ENCODE peak calls at places on chromosomes 5 and 9, in four cellular contexts. G, D, I and U are unnamed samples.

GRCh38 chr5:123517479-123517878 is 5.5 kb downstream of the CSNK1G3 start:
- DNase-seq in D (no peak), I (no peak), G (no peak), U (no peak)

GRCh38 chr9:86591472-86591871 is 237.3 kb upstream of the TUT7 start:
- DNase-seq in G (no peak), D (no peak), I (no peak), U (no peak)

GRCh38 chr5:31585519-31586270 is 53.2 kb upstream of the PDZD2 start:
- DNase-seq in D (no peak), I (no peak), G (no peak), U (no peak)

GRCh38 chr5:138955672-138956295 is 80.6 kb upstream of the LRRTM2 start:
- DNase-seq in G (no peak), I (no peak), D (no peak), U (no peak)

GRCh38 chr9:36560813-36561212 is 11.9 kb upstream of the MELK start:
- DNase-seq in I (no peak), D (no peak), G (no peak), U (no peak)

GRCh38 chr5:107919969-107920368 is 249.2 kb upstream of the EFNA5 start:
- DNase-seq in D (no peak), G (no peak), I (no peak), U (no peak)

GRCh38 chr5:132263548-132264261 is 6.2 kb downstream of the PDLIM4 start:
- DNase-seq in G (no peak), D (peak), I (peak), U (peak)

GRCh38 chr9:93010696-93011095 is 47.8 kb upstream of the SUSD3 start:
- DNase-seq in I (no peak), G (no peak), D (no peak), U (no peak)

GRCh38 chr9:23674016-23674585 is 151.9 kb downstream of the ELAVL2 start:
- DNase-seq in D (no peak), I (no peak), G (no peak), U (no peak)

GRCh38 chr9:7115606-7116005 is 357.8 kb downstream of the KDM4C start:
- DNase-seq in I (no peak), G (no peak), D (no peak), U (no peak)

GRCh38 chr5:40385544-40385943 is 294.2 kb upstream of the PTGER4 start:
- DNase-seq in I (no peak), G (peak), D (no peak), U (no peak)

GRCh38 chr5:91283899-91284298 is 99.2 kb downstream of the ARRDC3 start:
- DNase-seq in G (peak), D (no peak), I (no peak), U (no peak)

GRCh38 chr5:113682497-113683136 is 169.1 kb downstream of the YTHDC2 start:
- DNase-seq in I (no peak), G (peak), D (no peak), U (no peak)

GRCh38 chr5:128645582-128645981 is 107.5 kb upstream of the FBN2 start:
- DNase-seq in D (no peak), I (no peak), G (no peak), U (no peak)

GRCh38 chr5:179435731-179436315 is 90.6 kb upstream of the ADAMTS2 start:
- DNase-seq in D (no peak), I (peak), G (no peak), U (no peak)

GRCh38 chr5:179435181-179435580 is 89.9 kb upstream of the ADAMTS2 start:
- DNase-seq in D (no peak), G (no peak), I (no peak), U (no peak)

GRCh38 chr5:179438041-179438441 is 92.8 kb upstream of the ADAMTS2 start:
- DNase-seq in I (peak), D (no peak), G (no peak), U (no peak)

GRCh38 chr5:179437341-179438001 is 92.2 kb upstream of the ADAMTS2 start:
- DNase-seq in D (no peak), G (no peak), I (peak), U (no peak)

DNA sequence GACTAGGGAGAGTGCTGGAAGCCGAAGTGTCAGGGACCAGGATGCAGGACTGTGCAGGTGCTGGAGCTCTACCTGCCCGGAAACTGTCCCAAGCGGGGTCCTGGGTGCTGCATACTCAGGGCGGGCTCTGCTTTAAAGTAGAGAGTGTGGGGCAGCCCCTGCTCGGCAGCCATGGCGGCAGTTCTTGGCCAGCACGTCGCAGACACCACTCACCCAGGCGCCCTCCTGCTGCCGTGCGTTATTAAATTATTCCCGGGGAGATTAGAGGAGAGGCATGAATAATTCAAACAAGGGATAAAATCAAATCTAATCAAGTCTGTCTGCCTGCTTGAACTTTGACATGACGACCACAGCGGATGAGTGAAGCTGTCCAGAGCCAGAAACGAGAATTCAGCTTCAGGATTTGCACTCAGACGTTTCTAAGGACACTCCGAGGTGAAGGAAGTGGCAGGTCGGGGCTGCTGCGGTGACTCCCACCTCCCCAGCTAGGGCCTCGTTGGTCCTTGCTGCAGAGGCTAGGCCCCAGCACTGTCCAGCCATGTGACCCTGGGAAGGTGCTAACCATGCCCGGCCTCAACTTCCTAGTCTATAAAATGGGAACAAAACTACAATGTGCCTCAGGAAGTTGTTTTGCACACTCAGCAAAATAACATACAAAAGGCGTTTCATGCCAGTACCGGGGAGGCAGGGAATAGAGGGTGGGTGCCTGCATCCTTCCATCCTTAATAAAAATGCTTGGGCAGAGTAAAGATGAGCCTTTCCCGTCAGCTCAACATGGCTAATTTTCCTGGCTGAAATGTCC is 91.3 kb upstream of the ADAMTS2 start:
- DNase-seq in G (no peak), D (no peak), I (peak), U (no peak)
- TF ChIP-seq POLR2AphosphoS5 in G (no peak), D (no peak), I (no peak), U (no peak)

GRCh38 chr5:149785341-149785740 is 55.2 kb downstream of the PPARGC1B start:
- DNase-seq in D (peak), I (no peak), G (no peak), U (no peak)
- TF ChIP-seq POLR2AphosphoS5 in D (peak), I (no peak), G (no peak), U (no peak)

GRCh38 chr5:1184163-1184470 is 17.3 kb upstream of the SLC6A19 start:
- DNase-seq in D (no peak), I (no peak), G (no peak), U (no peak)

GRCh38 chr5:1184481-1184880 is 16.9 kb upstream of the SLC6A19 start:
- DNase-seq in G (no peak), D (no peak), I (no peak), U (no peak)

GRCh38 chr5:1186351-1187233 is 14.8 kb upstream of the SLC6A19 start:
- DNase-seq in G (no peak), I (no peak), D (no peak), U (no peak)

GRCh38 chr5:1185652-1186350 is 15.6 kb upstream of the SLC6A19 start:
- DNase-seq in I (no peak), D (peak), G (no peak), U (no peak)

GRCh38 chr5:1185038-1185651 is 16.2 kb upstream of the SLC6A19 start:
- DNase-seq in I (no peak), G (no peak), D (no peak), U (no peak)
- TF ChIP-seq POLR2AphosphoS5 in I (no peak), G (no peak), D (no peak), U (no peak)

DNA sequence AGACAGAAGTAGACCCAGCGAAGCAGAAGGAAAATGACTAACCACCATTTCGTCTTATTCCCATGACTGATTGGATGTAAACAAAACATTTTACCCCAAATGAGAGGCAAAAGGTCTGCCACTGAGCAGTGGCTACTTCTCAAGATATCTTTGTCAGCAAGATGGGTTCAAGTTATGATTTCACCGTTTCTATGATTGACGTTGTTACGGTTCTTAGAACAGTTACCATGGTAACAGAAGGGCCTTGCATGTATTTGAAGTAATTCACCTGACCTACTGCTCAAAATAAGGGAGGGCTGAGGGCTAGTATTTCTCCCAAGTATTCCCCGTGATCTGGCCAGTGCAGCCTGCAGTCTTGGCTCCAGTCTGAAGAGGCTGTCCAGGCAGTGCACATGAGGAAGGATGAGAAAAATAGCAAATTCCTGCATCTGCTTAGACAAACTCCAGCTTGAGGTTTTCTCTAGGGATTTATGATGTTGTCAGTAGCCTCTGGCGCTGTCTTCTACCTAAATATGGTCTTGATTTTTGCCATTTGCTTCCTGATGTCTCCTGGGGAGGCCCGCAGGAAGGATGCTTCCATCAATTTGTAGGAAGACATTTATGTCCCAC is 372.7 kb downstream of the TMEM38B start:
- DNase-seq in D (no peak), G (no peak), I (no peak), U (no peak)
- TF ChIP-seq POLR2AphosphoS5 in D (peak), G (no peak), I (no peak), U (no peak)

DNA sequence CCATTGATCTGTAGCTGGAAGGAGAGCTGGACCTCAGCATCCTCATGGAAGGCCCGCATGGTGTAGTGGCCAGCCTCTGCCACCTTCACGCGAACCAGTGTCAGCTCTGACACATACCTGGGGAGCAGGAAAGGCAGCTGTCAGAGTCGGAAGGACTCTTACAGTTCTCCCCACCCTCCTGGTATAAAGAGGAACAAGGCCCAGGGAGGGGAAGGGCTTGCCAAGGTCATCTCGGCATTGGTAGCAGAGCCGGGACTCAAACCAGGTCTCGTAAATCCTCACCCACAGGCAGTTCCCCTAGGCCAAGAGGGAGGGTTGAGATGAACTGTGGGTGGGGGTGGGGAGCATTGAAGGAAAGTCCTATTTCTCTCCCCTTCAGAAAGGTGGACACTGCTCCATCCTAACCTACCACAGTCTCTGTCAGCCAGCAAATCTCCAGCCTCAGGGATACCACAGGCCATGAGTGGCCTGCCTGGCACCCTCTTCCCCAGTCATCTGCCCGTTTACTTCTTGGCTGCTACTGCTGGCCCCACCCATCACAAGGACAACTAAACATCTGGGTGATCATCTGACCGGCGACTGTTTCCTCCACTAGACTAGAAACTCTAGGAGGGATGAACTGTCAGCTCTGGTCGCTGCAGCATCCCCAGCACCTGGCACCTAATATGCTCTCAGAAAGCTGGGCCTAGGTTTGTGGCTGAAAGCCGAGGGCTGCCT is 23.5 kb downstream of the PDGFRB start:
- DNase-seq in D (no peak), I (no peak), G (no peak), U (no peak)
- TF ChIP-seq POLR2AphosphoS5 in D (no peak), I (no peak), G (no peak), U (no peak)